ENCODE peak calls at places on chromosome 17, in six cellular contexts. Y is keratinocyte; A is NT2/D1; C is psoas muscle; X is naive thymus-derived CD4-positive, alpha-beta T cell; F is CD8-positive, alpha-beta memory T cell. P is an unnamed sample. For H3K4me1, the result is how much of the 10 kb centered on the place peaks cover.

GRCh38 chr17:80292557-80292956 is 31.9 kb downstream of the RNF213 start:
- DNase-seq in Y (no peak), A (no peak), C (peak), X (no peak), F (no peak), P (no peak)

GRCh38 chr17:32723310-32723955 is 153.5 kb downstream of the MYO1D start:
- DNase-seq in Y (no peak), A (no peak), C (no peak), X (no peak), F (no peak), P (no peak)

GRCh38 chr17:34437188-34437587 is 74.2 kb upstream of the CCL1 start:
- DNase-seq in Y (no peak), A (no peak), C (no peak), X (no peak), F (no peak), P (no peak)

GRCh38 chr17:3039748-3040147 is 23.7 kb downstream of the OR1D5 start:
- DNase-seq in Y (no peak), A (no peak), C (no peak), X (no peak), F (no peak), P (no peak)

GRCh38 chr17:9862949-9863348 is 37.2 kb downstream of the GLP2R start:
- DNase-seq in Y (no peak), A (no peak), C (no peak), X (no peak), F (no peak), P (no peak)

GRCh38 chr17:56756536-56756935 is 77.2 kb downstream of the C17orf67 start:
- DNase-seq in Y (peak), A (no peak), C (no peak), X (no peak), F (no peak), P (no peak)

GRCh38 chr17:21678451-21679081 is 13.8 kb upstream of the KCNJ18 start:
- DNase-seq in Y (no peak), A (no peak), C (no peak), X (no peak), F (no peak), P (peak)

GRCh38 chr17:32281011-32281451 is 15.4 kb downstream of the RHBDL3 start:
- DNase-seq in Y (no peak), A (no peak), C (peak), X (no peak), F (no peak), P (peak)

GRCh38 chr17:11404431-11404830 is 163.4 kb downstream of the SHISA6 start:
- DNase-seq in Y (no peak), A (no peak), C (no peak), X (no peak), F (no peak), P (peak)

GRCh38 chr17:17570207-17570797 is 21.2 kb downstream of the PEMT start:
- DNase-seq in Y (no peak), A (no peak), C (peak), X (no peak), F (no peak), P (peak)

GRCh38 chr17:2102931-2103398 is 48.1 kb downstream of the HIC1 start:
- DNase-seq in Y (no peak), A (no peak), C (no peak), X (no peak), F (no peak), P (peak)

GRCh38 chr17:51846561-51846960 is 312.0 kb downstream of the CA10 start:
- DNase-seq in Y (no peak), A (no peak), C (no peak), X (no peak), F (no peak), P (no peak)

GRCh38 chr17:40597168-40598020 is 32.1 kb upstream of the CCR7 start:
- DNase-seq in Y (no peak), A (no peak), C (no peak), X (no peak), F (no peak), P (no peak)

GRCh38 chr17:40600486-40601046 is 35.3 kb upstream of the CCR7 start:
- DNase-seq in Y (no peak), A (no peak), C (no peak), X (no peak), F (no peak), P (no peak)

GRCh38 chr17:40598021-40598927 is 33.0 kb upstream of the CCR7 start:
- DNase-seq in Y (no peak), A (no peak), C (no peak), X (no peak), F (peak), P (no peak)

GRCh38 chr17:40596261-40596919 is 31.1 kb upstream of the CCR7 start:
- DNase-seq in Y (no peak), A (no peak), C (no peak), X (no peak), F (no peak), P (peak)

DNA sequence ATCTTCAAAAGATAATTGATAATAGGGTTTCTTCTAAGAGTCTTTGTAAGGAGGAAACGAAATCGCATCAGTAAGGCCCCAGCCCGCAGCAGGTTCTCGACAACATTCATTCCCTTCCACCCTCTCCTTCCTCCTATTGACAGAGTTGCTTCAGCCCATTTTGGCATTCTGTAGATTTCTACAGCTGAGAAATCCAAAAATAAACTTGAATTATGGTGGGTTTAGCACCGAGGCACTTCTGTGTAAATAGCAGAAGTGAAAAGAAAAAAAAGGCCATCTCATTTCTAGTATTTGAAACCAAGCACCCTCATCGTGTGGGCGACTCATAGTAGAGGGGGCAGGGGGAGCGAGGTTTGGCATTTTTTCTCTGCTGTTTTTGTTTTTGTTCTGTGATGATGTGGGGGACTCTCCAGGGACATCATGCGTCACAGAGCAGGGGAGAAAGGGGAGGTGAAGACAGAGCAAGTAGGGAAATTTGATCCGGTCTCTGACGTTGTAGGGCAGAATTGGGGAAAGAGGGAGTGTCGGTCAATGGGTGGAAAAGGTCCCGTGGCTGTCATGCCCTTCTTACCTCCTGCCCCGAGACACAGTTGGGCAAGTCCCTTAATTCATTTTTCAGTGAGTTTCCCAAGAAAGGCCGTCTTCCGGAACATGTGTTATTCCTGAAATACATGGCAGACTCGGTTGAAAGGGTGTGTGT is 33.8 kb upstream of the CCR7 start:
- DNase-seq in Y (no peak), A (no peak), C (peak), X (no peak), F (peak), P (peak)
- H3K4me1 ChIP-seq in Y (under half), A (under half), C (under half), X (half or more), F (half or more), P (under half)

GRCh38 chr17:63817736-63818385 is 9.4 kb upstream of the PSMC5 start:
- DNase-seq in Y (no peak), A (no peak), C (no peak), X (no peak), F (no peak), P (no peak)
- H3K4me1 ChIP-seq in Y (under half), A (under half), C (under half), X (under half), F (under half), P (under half)

GRCh38 chr17:36934759-36935630 is 2.3 kb upstream of the LHX1 start:
- DNase-seq in Y (no peak), A (no peak), C (peak), X (peak), F (no peak), P (no peak)
- H3K4me1 ChIP-seq in Y (half or more), A (under half), C (half or more), X (half or more), F (half or more), P (under half)

GRCh38 chr17:75748706-75749105 is 16.3 kb downstream of the GALK1 start:
- DNase-seq in Y (no peak), A (no peak), C (no peak), X (no peak), F (no peak), P (no peak)
- H3K4me1 ChIP-seq in Y (under half), A (under half), C (under half), X (under half), F (under half), P (under half)

GRCh38 chr17:47708312-47708863 is 14.4 kb downstream of the TBKBP1 start:
- DNase-seq in Y (no peak), A (no peak), C (no peak), X (no peak), F (no peak), P (no peak)

GRCh38 chr17:47709594-47709993 is 15.6 kb downstream of the TBKBP1 start:
- DNase-seq in Y (no peak), A (no peak), C (no peak), X (no peak), F (no peak), P (no peak)

GRCh38 chr17:47707884-47708283 is 13.9 kb downstream of the TBKBP1 start:
- DNase-seq in Y (no peak), A (no peak), C (no peak), X (no peak), F (no peak), P (no peak)

GRCh38 chr17:47707056-47707791 is 13.3 kb downstream of the TBKBP1 start:
- DNase-seq in Y (no peak), A (no peak), C (no peak), X (no peak), F (no peak), P (no peak)

DNA sequence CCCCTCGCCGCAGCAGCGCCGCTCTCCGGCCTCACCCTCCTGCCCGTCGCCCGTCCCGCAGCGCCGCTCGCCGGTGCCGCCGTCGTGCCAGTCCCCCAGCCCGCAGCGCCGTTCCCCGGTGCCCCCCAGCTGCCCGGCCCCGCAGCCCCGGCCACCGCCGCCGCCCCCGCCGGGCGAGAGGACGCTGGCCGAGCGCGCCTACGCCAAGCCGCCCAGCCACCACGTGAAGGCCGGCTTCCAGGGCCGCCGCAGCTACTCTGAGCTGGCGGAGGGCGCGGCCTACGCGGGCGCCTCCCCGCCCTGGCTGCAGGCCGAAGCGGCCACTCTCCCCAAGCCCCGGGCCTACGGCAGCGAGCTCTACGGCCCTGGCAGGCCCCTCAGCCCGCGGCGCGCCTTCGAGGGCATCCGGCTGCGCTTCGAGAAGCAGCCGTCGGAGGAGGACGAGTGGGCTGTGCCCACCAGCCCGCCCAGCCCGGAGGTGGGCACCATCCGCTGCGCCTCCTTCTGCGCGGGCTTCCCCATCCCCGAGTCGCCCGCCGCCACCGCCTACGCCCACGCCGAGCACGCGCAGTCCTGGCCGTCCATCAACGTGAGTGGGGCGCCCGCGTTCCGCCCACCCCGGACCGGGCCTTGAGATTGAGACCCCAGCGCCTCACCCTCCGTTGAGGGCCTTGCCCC is 15.0 kb downstream of the TBKBP1 start:
- DNase-seq in Y (no peak), A (no peak), C (no peak), X (no peak), F (no peak), P (peak)
- H3K4me1 ChIP-seq in Y (under half), A (under half), C (under half), X (under half), F (half or more), P (under half)

GRCh38 chr17:58534331-58534730 is 19.9 kb upstream of the MTMR4 start:
- DNase-seq in Y (no peak), A (no peak), C (no peak), X (no peak), F (no peak), P (no peak)

GRCh38 chr17:58536541-58536940 is 22.1 kb upstream of the MTMR4 start:
- DNase-seq in Y (no peak), A (no peak), C (no peak), X (no peak), F (no peak), P (no peak)

GRCh38 chr17:58534901-58535421 is 20.5 kb upstream of the MTMR4 start:
- DNase-seq in Y (no peak), A (no peak), C (no peak), X (no peak), F (no peak), P (no peak)

GRCh38 chr17:58533616-58534188 is 19.3 kb upstream of the MTMR4 start:
- DNase-seq in Y (no peak), A (no peak), C (no peak), X (no peak), F (no peak), P (no peak)

GRCh38 chr17:58535431-58535830 is 21.0 kb upstream of the MTMR4 start:
- DNase-seq in Y (no peak), A (no peak), C (no peak), X (no peak), F (no peak), P (no peak)
- H3K4me1 ChIP-seq in Y (under half), A (under half), C (under half), X (under half), F (under half), P (under half)